ENCODE peak calls at places on chromosome 10, in ten cellular contexts. C, K, A, J, S, G, V, Z, Y and H are unnamed samples.

GRCh38 chr10:98170249-98171117 is 36.0 kb downstream of the R3HCC1L start:
- DNase-seq in C (peak; percentile 9), K (peak; percentile 19), A (no peak), J (peak; percentile 27), S (peak; percentile 70), G (peak; percentile 74), V (peak; percentile 13), Z (no peak), Y (peak; percentile 60), H (peak; percentile 49)

GRCh38 chr10:113854757-113855626 is 531 bp downstream of the NHLRC2 start:
- DNase-seq in C (no peak), K (peak; percentile 53), A (no peak), J (peak; percentile 41), S (peak; percentile 54), G (peak; percentile 67), V (no peak), Z (peak; percentile 18), Y (peak; percentile 28), H (peak; percentile 66)

GRCh38 chr10:96290368-96291133 is 13.7 kb upstream of the DNTT start:
- DNase-seq in C (no peak), K (no peak), A (no peak), J (no peak), S (no peak), G (no peak), V (no peak), Z (no peak), Y (no peak), H (no peak)

GRCh38 chr10:110077436-110078120 is 69.8 kb downstream of the ADD3 start:
- DNase-seq in C (no peak), K (no peak), A (no peak), J (no peak), S (peak; percentile 89), G (no peak), V (peak; percentile 73), Z (no peak), Y (no peak), H (no peak)

GRCh38 chr10:36021096-36021495 is 379.0 kb upstream of the FZD8 start:
- DNase-seq in C (no peak), K (no peak), A (no peak), J (no peak), S (no peak), G (no peak), V (no peak), Z (no peak), Y (no peak), H (no peak)

GRCh38 chr10:31031205-31031665 is 430 bp downstream of the ZNF438 start:
- DNase-seq in C (no peak), K (no peak), A (no peak), J (no peak), S (no peak), G (no peak), V (no peak), Z (no peak), Y (no peak), H (no peak)

GRCh38 chr10:98790817-98791216 is 344.1 kb upstream of the HPS1 start:
- DNase-seq in C (no peak), K (no peak), A (no peak), J (no peak), S (peak; percentile 4), G (peak; percentile 1), V (no peak), Z (no peak), Y (peak; percentile 12), H (no peak)

GRCh38 chr10:30155401-30155800 is 96.0 kb upstream of the JCAD start:
- DNase-seq in C (no peak), K (no peak), A (no peak), J (no peak), S (peak; percentile 27), G (no peak), V (no peak), Z (no peak), Y (peak; percentile 16), H (no peak)

GRCh38 chr10:103648951-103649532 is 155.5 kb downstream of the NEURL1 start:
- DNase-seq in C (no peak), K (no peak), A (peak; percentile 28), J (no peak), S (peak; percentile 70), G (no peak), V (no peak), Z (no peak), Y (peak; percentile 16), H (no peak)

GRCh38 chr10:71268247-71268691 is 50.8 kb upstream of the SLC29A3 start:
- DNase-seq in C (no peak), K (no peak), A (no peak), J (no peak), S (peak; percentile 63), G (no peak), V (peak; percentile 50), Z (no peak), Y (peak; percentile 63), H (peak; percentile 41)

GRCh38 chr10:30619966-30620365 is 9.6 kb downstream of the LYZL2 start:
- DNase-seq in C (no peak), K (no peak), A (no peak), J (no peak), S (no peak), G (no peak), V (no peak), Z (no peak), Y (no peak), H (no peak)

GRCh38 chr10:74174533-74174932 is 23.5 kb downstream of the ADK start:
- DNase-seq in C (no peak), K (no peak), A (no peak), J (no peak), S (no peak), G (no peak), V (no peak), Z (no peak), Y (no peak), H (no peak)

GRCh38 chr10:46520941-46521340 is 35.5 kb downstream of the GPRIN2 start:
- DNase-seq in C (no peak), K (no peak), A (no peak), J (peak; percentile 11), S (peak; percentile 44), G (no peak), V (no peak), Z (no peak), Y (peak; percentile 62), H (peak; percentile 1)

GRCh38 chr10:100346351-100346764 is 675 bp upstream of the SCD start:
- DNase-seq in C (no peak), K (peak; percentile 79), A (no peak), J (peak; percentile 69), S (peak; percentile 73), G (peak; percentile 87), V (peak; percentile 78), Z (no peak), Y (peak; percentile 70), H (peak; percentile 88)

GRCh38 chr10:100338434-100339036 is 8.5 kb upstream of the SCD start:
- DNase-seq in C (no peak), K (peak; percentile 79), A (no peak), J (peak; percentile 86), S (peak; percentile 65), G (peak; percentile 81), V (peak; percentile 58), Z (peak; percentile 15), Y (peak; percentile 45), H (peak; percentile 82)

GRCh38 chr10:12846718-12847117 is 154.8 kb downstream of the CCDC3 start:
- DNase-seq in C (no peak), K (no peak), A (no peak), J (no peak), S (peak; percentile 71), G (no peak), V (no peak), Z (no peak), Y (peak; percentile 17), H (no peak)

GRCh38 chr10:24894728-24895127 is 57.7 kb downstream of the PRTFDC1 start:
- DNase-seq in C (no peak), K (no peak), A (no peak), J (no peak), S (no peak), G (no peak), V (no peak), Z (no peak), Y (no peak), H (no peak)

GRCh38 chr10:17123062-17123661 is 6.4 kb downstream of the CUBN start:
- DNase-seq in C (no peak), K (no peak), A (peak; percentile 40), J (no peak), S (peak; percentile 25), G (no peak), V (no peak), Z (peak; percentile 78), Y (peak; percentile 86), H (no peak)